ENCODE peak calls at places on chromosome 3, in eight cellular contexts. T, S, N, A, B, O, L and X are unnamed samples.

GRCh38 chr3:36381311-36381956 is 1.1 kb downstream of the STAC start:
- DNase-seq in T (no peak), S (no peak), N (peak; percentile 12), A (no peak), B (no peak), O (peak; percentile 12), L (no peak), X (no peak)

GRCh38 chr3:54356299-54357037 is 234.1 kb downstream of the CACNA2D3 start:
- DNase-seq in T (no peak), S (no peak), N (no peak), A (no peak), B (no peak), O (no peak), L (no peak), X (peak; percentile 85)

GRCh38 chr3:35523838-35524237 is 115.5 kb upstream of the ARPP21 start:
- DNase-seq in T (no peak), S (no peak), N (no peak), A (no peak), B (no peak), O (no peak), L (no peak), X (no peak)

GRCh38 chr3:152258448-152259302 is 10.1 kb upstream of the MBNL1 start:
- DNase-seq in T (no peak), S (peak; percentile 98), N (peak; percentile 80), A (no peak), B (no peak), O (peak; percentile 96), L (peak; percentile 58), X (no peak)

GRCh38 chr3:105367406-105368213 is 901 bp downstream of the ALCAM start:
- DNase-seq in T (peak; percentile 60), S (no peak), N (peak; percentile 60), A (no peak), B (peak; percentile 39), O (no peak), L (peak; percentile 86), X (peak; percentile 68)

GRCh38 chr3:55476515-55476914 is 10.6 kb downstream of the WNT5A start:
- DNase-seq in T (no peak), S (peak; percentile 73), N (peak; percentile 61), A (no peak), B (no peak), O (peak; percentile 63), L (no peak), X (no peak)

GRCh38 chr3:183515968-183516851 is 39.3 kb downstream of the KLHL6 start:
- DNase-seq in T (peak; percentile 44), S (no peak), N (no peak), A (no peak), B (no peak), O (no peak), L (no peak), X (no peak)

GRCh38 chr3:133277813-133278212 is 122.0 kb upstream of the BFSP2 start:
- DNase-seq in T (no peak), S (no peak), N (peak; percentile 22), A (no peak), B (no peak), O (no peak), L (no peak), X (no peak)

GRCh38 chr3:72836923-72837322 is 11.3 kb downstream of the SHQ1 start:
- DNase-seq in T (no peak), S (no peak), N (no peak), A (no peak), B (no peak), O (no peak), L (no peak), X (no peak)

GRCh38 chr3:142270407-142270806 is 45.0 kb upstream of the GK5 start:
- DNase-seq in T (no peak), S (no peak), N (no peak), A (no peak), B (no peak), O (no peak), L (no peak), X (no peak)

GRCh38 chr3:153311531-153311930 is 149.5 kb downstream of the RAP2B start:
- DNase-seq in T (no peak), S (no peak), N (no peak), A (no peak), B (no peak), O (no peak), L (no peak), X (no peak)

GRCh38 chr3:71103430-71103881 is 480.1 kb downstream of the FOXP1 start:
- DNase-seq in T (no peak), S (peak; percentile 53), N (peak; percentile 27), A (peak; percentile 60), B (peak; percentile 63), O (peak; percentile 50), L (no peak), X (peak; percentile 59)

GRCh38 chr3:141266797-141267555 is 35.4 kb downstream of the PXYLP1 start:
- DNase-seq in T (peak; percentile 53), S (no peak), N (no peak), A (no peak), B (no peak), O (no peak), L (no peak), X (no peak)

GRCh38 chr3:58020740-58021071 is 12.5 kb downstream of the FLNB start:
- DNase-seq in T (no peak), S (no peak), N (no peak), A (no peak), B (no peak), O (no peak), L (no peak), X (no peak)

GRCh38 chr3:27607370-27607769 is 114.8 kb downstream of the EOMES start:
- DNase-seq in T (no peak), S (no peak), N (peak; percentile 45), A (no peak), B (no peak), O (peak; percentile 36), L (no peak), X (no peak)

GRCh38 chr3:74510261-74510660 is 104.2 kb downstream of the CNTN3 start:
- DNase-seq in T (no peak), S (no peak), N (no peak), A (no peak), B (no peak), O (no peak), L (no peak), X (no peak)

GRCh38 chr3:184040010-184040409 is 8.5 kb downstream of the HTR3D start:
- DNase-seq in T (no peak), S (peak; percentile 10), N (peak; percentile 40), A (no peak), B (peak; percentile 8), O (peak; percentile 67), L (no peak), X (peak; percentile 40)

GRCh38 chr3:127544806-127545545 is 45.6 kb downstream of the TPRA1 start:
- DNase-seq in T (no peak), S (no peak), N (no peak), A (no peak), B (no peak), O (no peak), L (no peak), X (no peak)

GRCh38 chr3:99720985-99721632 is 82.7 kb downstream of the COL8A1 start:
- DNase-seq in T (no peak), S (no peak), N (no peak), A (no peak), B (peak; percentile 93), O (peak; percentile 46), L (no peak), X (no peak)

GRCh38 chr3:162292409-162292808 is 795.8 kb downstream of the OTOL1 start:
- DNase-seq in T (no peak), S (no peak), N (no peak), A (no peak), B (peak; percentile 62), O (no peak), L (no peak), X (no peak)

GRCh38 chr3:17795733-17796132 is 53.3 kb upstream of the TBC1D5 start:
- DNase-seq in T (no peak), S (no peak), N (no peak), A (no peak), B (no peak), O (no peak), L (no peak), X (no peak)

GRCh38 chr3:54670269-54671000 is 257.4 kb downstream of the LRTM1 start:
- DNase-seq in T (no peak), S (no peak), N (no peak), A (no peak), B (no peak), O (no peak), L (no peak), X (no peak)

GRCh38 chr3:195549931-195550519 is 6.9 kb upstream of the PPP1R2 start:
- DNase-seq in T (peak; percentile 62), S (no peak), N (no peak), A (no peak), B (no peak), O (no peak), L (no peak), X (peak; percentile 78)

GRCh38 chr3:74443102-74443501 is 171.4 kb downstream of the CNTN3 start:
- DNase-seq in T (no peak), S (peak; percentile 17), N (peak; percentile 68), A (no peak), B (no peak), O (peak; percentile 64), L (no peak), X (no peak)

GRCh38 chr3:171991166-171991565 is 48.2 kb upstream of the FNDC3B start:
- DNase-seq in T (no peak), S (no peak), N (no peak), A (no peak), B (no peak), O (no peak), L (no peak), X (no peak)

GRCh38 chr3:141828487-141829284 is 47.8 kb upstream of the ATP1B3 start:
- DNase-seq in T (no peak), S (no peak), N (peak; percentile 65), A (no peak), B (peak; percentile 61), O (peak; percentile 60), L (no peak), X (no peak)

GRCh38 chr3:195537995-195538394 is 5.1 kb downstream of the PPP1R2 start:
- DNase-seq in T (no peak), S (no peak), N (no peak), A (no peak), B (no peak), O (no peak), L (no peak), X (peak; percentile 91)

GRCh38 chr3:47441796-47442551 is 33.8 kb downstream of the SCAP start:
- DNase-seq in T (no peak), S (no peak), N (no peak), A (no peak), B (no peak), O (no peak), L (no peak), X (no peak)

GRCh38 chr3:102092617-102093466 is 243.5 kb downstream of the NFKBIZ start:
- DNase-seq in T (no peak), S (no peak), N (no peak), A (no peak), B (no peak), O (no peak), L (no peak), X (no peak)